ENCODE peak calls at places on chromosome 11, in six cellular contexts. T, Q, O, B, Z and I are unnamed samples.
A peak's percentile ranks its signal among the peaks of the same experiment; 100 is the strongest.

GRCh38 chr11:10943968-10944367 is 86.1 kb upstream of the ZBED5 start:
- ATAC-seq in T (peak; percentile 49), Q (peak; percentile 8), O (no peak), B (no peak), Z (no peak), I (no peak)

GRCh38 chr11:17954395-17955252 is 58.2 kb downstream of the SERGEF start:
- ATAC-seq in T (no peak), Q (no peak), O (no peak), B (no peak), Z (no peak), I (no peak)

GRCh38 chr11:78893996-78894395 is 319.3 kb upstream of the NARS2 start:
- ATAC-seq in T (no peak), Q (no peak), O (no peak), B (no peak), Z (no peak), I (no peak)

GRCh38 chr11:83401506-83402225 is 115.5 kb upstream of the CCDC90B start:
- ATAC-seq in T (no peak), Q (no peak), O (peak; percentile 31), B (no peak), Z (no peak), I (no peak)

GRCh38 chr11:113184498-113184897 is 129.9 kb upstream of the TTC12 start:
- ATAC-seq in T (peak; percentile 34), Q (peak; percentile 59), O (no peak), B (peak; percentile 70), Z (no peak), I (no peak)

GRCh38 chr11:66192181-66192888 is 76.1 kb upstream of the RAB1B start:
- ATAC-seq in T (peak; percentile 33), Q (no peak), O (no peak), B (no peak), Z (no peak), I (no peak)

GRCh38 chr11:95426823-95427462 is 195.9 kb upstream of the SESN3 start:
- ATAC-seq in T (no peak), Q (no peak), O (no peak), B (no peak), Z (no peak), I (no peak)

GRCh38 chr11:115330693-115331482 is 173.3 kb downstream of the CADM1 start:
- ATAC-seq in T (no peak), Q (no peak), O (no peak), B (no peak), Z (no peak), I (no peak)

GRCh38 chr11:45930031-45930794 is 7.8 kb downstream of the LARGE2 start:
- ATAC-seq in T (peak; percentile 4), Q (peak; percentile 14), O (peak; percentile 89), B (peak; percentile 12), Z (peak; percentile 67), I (no peak)

GRCh38 chr11:107720305-107720775 is 8.5 kb upstream of the SLN start:
- ATAC-seq in T (no peak), Q (peak; percentile 49), O (no peak), B (no peak), Z (no peak), I (no peak)

GRCh38 chr11:108199446-108200321 is 22.8 kb downstream of the NPAT start:
- ATAC-seq in T (no peak), Q (peak; percentile 52), O (peak; percentile 86), B (no peak), Z (peak; percentile 85), I (no peak)

GRCh38 chr11:121671276-121672168 is 218.8 kb upstream of the SORL1-AS1 start:
- ATAC-seq in T (no peak), Q (no peak), O (no peak), B (no peak), Z (no peak), I (peak; percentile 56)

GRCh38 chr11:128831781-128832497 is 35.2 kb downstream of the KCNJ1 start:
- ATAC-seq in T (peak; percentile 32), Q (no peak), O (peak; percentile 44), B (no peak), Z (no peak), I (no peak)

GRCh38 chr11:33017478-33017877 is 1.8 kb downstream of the DEPDC7 start:
- ATAC-seq in T (no peak), Q (no peak), O (no peak), B (peak; percentile 37), Z (peak; percentile 11), I (no peak)

GRCh38 chr11:12761029-12761428 is 86.8 kb downstream of the TEAD1 start:
- ATAC-seq in T (peak; percentile 74), Q (no peak), O (no peak), B (no peak), Z (peak; percentile 62), I (no peak)

GRCh38 chr11:123543796-123544195 is 110.6 kb downstream of the SCN3B start:
- ATAC-seq in T (peak; percentile 17), Q (no peak), O (no peak), B (no peak), Z (no peak), I (no peak)

GRCh38 chr11:78231962-78232459 is 43.3 kb downstream of the USP35 start:
- ATAC-seq in T (no peak), Q (peak; percentile 67), O (no peak), B (no peak), Z (no peak), I (peak; percentile 69)

GRCh38 chr11:61833926-61834277 is 5.8 kb downstream of the FADS2 start:
- ATAC-seq in T (peak; percentile 18), Q (no peak), O (no peak), B (no peak), Z (peak; percentile 8), I (no peak)

GRCh38 chr11:134124660-134125451 is 56.0 kb downstream of the JAM3 start:
- ATAC-seq in T (peak; percentile 87), Q (peak; percentile 48), O (no peak), B (peak; percentile 93), Z (peak; percentile 89), I (peak; percentile 36)

GRCh38 chr11:134119094-134119493 is 50.2 kb downstream of the JAM3 start:
- ATAC-seq in T (no peak), Q (no peak), O (no peak), B (no peak), Z (no peak), I (no peak)

GRCh38 chr11:134120143-134120850 is 51.4 kb downstream of the JAM3 start:
- ATAC-seq in T (no peak), Q (peak; percentile 76), O (no peak), B (no peak), Z (peak; percentile 28), I (peak; percentile 87)

GRCh38 chr11:134118016-134118415 is 49.1 kb downstream of the JAM3 start:
- ATAC-seq in T (no peak), Q (no peak), O (no peak), B (no peak), Z (no peak), I (no peak)

DNA sequence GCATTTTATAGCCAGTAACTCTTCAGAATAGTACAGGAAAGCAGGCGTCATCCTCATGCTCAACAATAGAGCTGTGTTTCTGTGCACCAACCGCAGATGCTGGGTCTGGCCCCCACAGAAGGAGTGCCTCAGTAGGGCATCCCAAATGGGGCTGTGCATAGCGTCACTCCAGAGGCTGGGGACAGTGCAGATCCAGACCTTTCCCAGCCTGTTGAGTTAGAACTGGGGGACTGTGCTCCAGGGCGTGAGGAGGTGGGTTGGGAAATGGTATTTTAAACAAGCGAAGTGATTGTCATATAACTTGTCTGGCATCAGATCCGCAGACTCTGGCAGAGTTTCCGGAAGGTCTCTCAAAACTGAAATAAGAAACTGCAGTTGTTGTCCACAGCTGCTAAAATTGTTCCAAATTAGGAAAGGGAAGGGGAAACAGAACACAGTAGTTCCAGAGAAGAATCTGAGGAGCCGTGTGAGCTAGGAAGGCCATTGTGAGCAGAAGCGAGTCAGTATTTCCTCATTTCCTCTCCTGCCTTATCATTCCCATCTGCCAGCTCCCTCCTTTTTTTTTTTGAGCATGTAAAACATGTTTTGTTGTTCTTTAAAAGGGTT is 52.2 kb downstream of the JAM3 start:
- ATAC-seq in T (no peak), Q (peak; percentile 25), O (no peak), B (no peak), Z (no peak), I (peak; percentile 24)
- H3K4me3 ChIP-seq in T (no peak overlapping the region), Q (peak overlapping the region; percentile 15), O (no peak overlapping the region), B (no peak overlapping the region), Z (no peak overlapping the region), I (peak overlapping the region; percentile 30)

DNA sequence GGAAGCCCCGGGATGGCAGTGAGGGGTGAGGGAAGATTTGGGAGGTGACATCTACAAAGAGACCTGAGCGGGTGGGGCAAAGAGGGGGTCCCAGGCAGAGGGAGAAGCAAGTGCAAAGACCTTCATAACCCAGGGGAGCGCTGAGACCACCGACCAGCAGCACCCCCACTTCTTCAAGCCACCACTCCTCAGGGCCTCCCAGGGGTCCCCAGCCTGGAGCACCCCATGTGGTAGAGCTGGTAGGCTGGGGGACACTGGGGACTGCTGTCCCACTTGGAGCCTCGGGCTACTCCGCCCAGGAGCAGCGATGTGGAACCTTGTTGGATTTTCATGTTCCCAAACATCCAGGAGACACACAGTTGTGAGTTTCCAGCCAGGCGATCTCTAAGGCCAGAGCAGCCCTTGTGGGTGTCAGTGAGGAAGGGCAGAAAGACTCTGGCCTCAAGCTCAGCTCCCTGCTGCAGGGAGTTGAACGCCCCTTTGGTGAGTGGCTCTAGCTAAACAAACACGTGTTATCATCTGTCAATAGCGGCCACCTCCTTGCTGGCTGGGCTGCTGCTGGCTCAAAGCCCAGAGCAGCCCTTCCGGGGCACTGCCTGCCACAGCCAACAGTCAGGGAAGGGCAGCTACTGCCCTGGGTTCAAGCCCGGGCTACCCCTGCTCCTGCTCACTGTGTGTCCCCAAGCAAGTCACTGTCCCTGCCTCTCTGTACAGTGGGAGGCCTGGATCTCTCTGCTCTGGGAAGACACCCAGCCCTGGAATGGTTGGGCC is 25.7 kb upstream of the CHKA start:
- ATAC-seq in T (peak; percentile 89), Q (peak; percentile 44), O (no peak), B (peak; percentile 89), Z (peak; percentile 84), I (no peak)
- TF ChIP-seq EP300 in T (no peak), Q (no peak), O (no peak), B (peak; percentile 92), Z (no peak), I (no peak)

DNA sequence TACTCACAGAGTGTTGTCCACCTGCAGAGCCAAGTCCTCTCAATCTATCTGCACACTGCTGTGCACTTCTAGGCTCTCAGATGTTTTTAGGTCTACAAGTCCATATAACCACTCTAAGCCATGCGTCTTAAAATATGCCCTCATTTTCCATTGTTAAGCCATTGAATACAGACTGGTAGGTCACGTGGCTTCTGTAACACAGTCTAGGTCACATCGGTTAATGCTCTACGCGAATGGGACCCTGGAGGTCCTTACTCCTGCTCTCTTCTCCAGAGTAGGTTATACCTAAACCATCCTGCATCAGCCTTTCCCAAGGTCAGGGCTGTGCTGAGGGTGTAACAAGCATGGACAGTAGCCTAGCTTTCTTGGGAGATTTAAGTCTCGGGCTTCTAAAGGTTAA is 819 bp downstream of the JAML start:
- ATAC-seq in T (no peak), Q (peak; percentile 23), O (no peak), B (no peak), Z (no peak), I (no peak)
- H3K4me3 ChIP-seq in T (no peak overlapping the region), Q (peak overlapping the region; percentile 27), O (no peak overlapping the region), B (no peak overlapping the region), Z (no peak overlapping the region), I (no peak overlapping the region)

DNA sequence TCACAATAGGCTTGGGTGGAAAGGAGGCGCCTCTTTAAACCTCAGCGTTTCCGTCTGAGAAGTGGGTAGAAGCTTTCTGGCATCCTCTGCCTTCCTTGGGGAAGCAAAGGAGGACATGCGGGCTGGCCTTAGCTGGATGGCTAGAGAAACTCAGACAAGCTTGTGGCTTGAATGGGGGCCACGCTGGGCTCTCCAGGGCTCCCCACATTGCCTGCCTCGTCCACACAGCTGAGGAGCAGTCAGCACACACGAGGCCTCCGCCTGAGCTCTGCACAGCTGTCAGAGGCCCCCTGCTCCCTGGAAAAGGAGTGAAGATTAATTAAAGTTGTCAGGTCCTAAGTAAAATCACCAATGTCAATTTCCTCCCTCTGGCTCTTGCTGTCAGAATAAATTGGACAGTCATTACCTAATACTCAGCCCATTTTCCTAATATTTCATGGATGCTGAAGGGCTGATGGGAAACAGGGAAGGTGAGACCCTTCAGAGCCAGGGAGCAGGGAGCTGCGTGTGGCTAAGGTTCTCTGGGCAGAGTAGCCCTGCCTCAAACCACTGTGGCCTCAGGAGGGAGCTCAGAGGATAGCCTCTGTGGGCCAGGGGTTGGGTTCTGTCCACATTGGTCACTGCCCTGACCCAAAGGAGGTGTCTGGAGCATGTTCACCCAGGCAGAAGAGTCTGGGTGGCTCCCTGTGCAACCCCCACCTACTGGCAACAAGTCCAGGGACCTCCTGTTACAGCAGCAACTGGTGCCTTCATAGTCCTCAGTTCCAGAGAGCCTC is 118.3 kb upstream of the CD82 start:
- ATAC-seq in T (no peak), Q (no peak), O (no peak), B (no peak), Z (peak; percentile 22), I (no peak)
- TF ChIP-seq EP300 in T (no peak), Q (no peak), O (no peak), B (no peak), Z (no peak), I (no peak)